ENCODE peak calls at places on chromosomes 12 and 14, in five cellular contexts. X, W, Y, L and I are unnamed samples.
A peak's percentile ranks its signal among the peaks of the same experiment; 100 is the strongest.

GRCh38 chr14:61584258-61584657 is 111.1 kb upstream of the HIF1A start:
- DNase-seq in W (no peak), Y (no peak), L (no peak), X (no peak), I (no peak)

GRCh38 chr12:19131020-19131431 is 1.5 kb downstream of the PLEKHA5 start:
- DNase-seq in X (no peak), Y (no peak), L (no peak), W (peak; percentile 58), I (no peak)

GRCh38 chr14:53035796-53036195 is 84.9 kb upstream of the FERMT2 start:
- DNase-seq in W (no peak), L (no peak), Y (no peak), X (no peak), I (no peak)

GRCh38 chr12:108713471-108713870 is 17.8 kb downstream of the CORO1C start:
- DNase-seq in Y (no peak), W (no peak), X (no peak), L (no peak), I (no peak)

GRCh38 chr14:30132201-30132600 is 204.6 kb upstream of the PRKD1 start:
- DNase-seq in L (no peak), Y (no peak), X (no peak), W (no peak), I (no peak)

GRCh38 chr12:107390414-107390813 is 295.2 kb upstream of the PWP1 start:
- DNase-seq in Y (no peak), X (no peak), L (no peak), W (no peak), I (no peak)

GRCh38 chr12:57203201-57203600 is 13.4 kb upstream of the NXPH4 start:
- DNase-seq in Y (no peak), W (no peak), L (no peak), X (no peak), I (no peak)

GRCh38 chr14:29085546-29085945 is 319.0 kb downstream of the FOXG1 start:
- DNase-seq in X (no peak), Y (no peak), L (no peak), W (peak; percentile 29), I (no peak)

GRCh38 chr12:106223485-106224391 is 24.1 kb downstream of the CKAP4 start:
- DNase-seq in X (peak; percentile 64), Y (peak; percentile 58), W (peak; percentile 74), L (peak; percentile 73), I (no peak)

GRCh38 chr14:90475298-90475697 is 78.5 kb downstream of the CALM1 start:
- DNase-seq in L (no peak), W (no peak), Y (no peak), X (no peak), I (no peak)